ENCODE peak calls at places on chromosomes 11 and 22, in five cellular contexts. B is upper lobe of right lung; T is caudate nucleus; Y is stimulated activated naive CD8-positive, alpha-beta T cell treated with anti-CD3 and anti-CD28 coated beads, Interleukin-15, Interleukin-2, amounts not matched to agents 100 U/mL and 50 U/mL, for 24 hours; H is fibroblast of the conjunctiva. R is an unnamed sample.

GRCh38 chr22:50282361-50283144 is 12.4 kb upstream of the MAPK11 start:
- DNase-seq in B (peak), T (no peak), Y (no peak), H (no peak), R (no peak)

GRCh38 chr22:25563757-25564319 is 637 bp upstream of the GRK3 start:
- DNase-seq in B (no peak), T (no peak), Y (peak), H (no peak), R (no peak)

GRCh38 chr11:19889531-19889930 is 176.9 kb downstream of the NAV2 start:
- DNase-seq in B (no peak), T (no peak), Y (no peak), H (no peak), R (no peak)

GRCh38 chr11:115961168-115962003 is 457.2 kb upstream of the CADM1 start:
- DNase-seq in B (no peak), T (no peak), Y (no peak), H (no peak), R (no peak)

GRCh38 chr11:64007160-64007628 is 21.0 kb downstream of the OTUB1 start:
- DNase-seq in B (no peak), T (no peak), Y (no peak), H (no peak), R (no peak)

GRCh38 chr11:363948-364761 is 5.1 kb upstream of the B4GALNT4 start:
- DNase-seq in B (peak), T (no peak), Y (peak), H (no peak), R (no peak)

GRCh38 chr22:50599816-50600454 is 658 bp upstream of the MAPK8IP2 start:
- DNase-seq in B (no peak), T (no peak), Y (peak), H (no peak), R (no peak)

GRCh38 chr11:11937957-11938356 is 70.5 kb downstream of the DKK3 start:
- DNase-seq in B (no peak), T (no peak), Y (no peak), H (no peak), R (no peak)

GRCh38 chr11:3803726-3804510 is 4.4 kb upstream of the PGAP2 start:
- DNase-seq in B (peak), T (no peak), Y (no peak), H (no peak), R (no peak)

GRCh38 chr11:120662071-120662611 is 150.6 kb downstream of the GRIK4 start:
- DNase-seq in B (no peak), T (no peak), Y (no peak), H (no peak), R (no peak)

GRCh38 chr22:17359501-17359900 is 9.8 kb upstream of the CECR2 start:
- DNase-seq in B (no peak), T (no peak), Y (no peak), H (no peak), R (no peak)

GRCh38 chr11:33893711-33894401 is 2.0 kb upstream of the LMO2 start:
- DNase-seq in B (no peak), T (no peak), Y (peak), H (no peak), R (no peak)

GRCh38 chr11:30100514-30100913 is 83.7 kb upstream of the KCNA4 start:
- DNase-seq in B (no peak), T (no peak), Y (no peak), H (no peak), R (no peak)

GRCh38 chr11:44030996-44031395 is 16.8 kb upstream of the ACCSL start:
- DNase-seq in B (no peak), T (no peak), Y (no peak), H (no peak), R (no peak)

GRCh38 chr22:48573766-48574165 is 1253.9 kb downstream of the BRD1 start:
- DNase-seq in B (no peak), T (no peak), Y (no peak), H (no peak), R (no peak)

GRCh38 chr11:1193326-1194230 is 29.3 kb upstream of the MUC5B start:
- DNase-seq in B (peak), T (no peak), Y (no peak), H (no peak), R (no peak)

GRCh38 chr11:17724020-17724908 is 4.9 kb downstream of the MYOD1 start:
- DNase-seq in B (no peak), T (no peak), Y (no peak), H (no peak), R (no peak)

GRCh38 chr11:128862913-128863660 is 4.0 kb downstream of the KCNJ1 start:
- DNase-seq in B (no peak), T (no peak), Y (no peak), H (no peak), R (no peak)

GRCh38 chr11:119366690-119367620 is 14.5 kb downstream of the USP2 start:
- DNase-seq in B (no peak), T (no peak), Y (no peak), H (no peak), R (no peak)

GRCh38 chr22:28395920-28396447 is 283.7 kb downstream of the TTC28 start:
- DNase-seq in B (no peak), T (no peak), Y (no peak), H (no peak), R (no peak)

GRCh38 chr11:82750643-82751139 is 17.0 kb upstream of the FAM181B start:
- DNase-seq in B (no peak), T (no peak), Y (peak), H (no peak), R (peak)

GRCh38 chr11:18749681-18750319 is 23.8 kb upstream of the IGSF22 start:
- DNase-seq in B (no peak), T (peak), Y (no peak), H (no peak), R (no peak)

GRCh38 chr11:47186937-47187681 is 875 bp upstream of the PACSIN3 start:
- DNase-seq in B (peak), T (peak), Y (peak), H (no peak), R (peak)

GRCh38 chr11:1120532-1121342 is 37.0 kb upstream of the MUC5AC start:
- DNase-seq in B (no peak), T (no peak), Y (no peak), H (no peak), R (no peak)

GRCh38 chr11:134124660-134125451 is 56.0 kb downstream of the JAM3 start:
- DNase-seq in B (peak), T (peak), Y (peak), H (no peak), R (no peak)

GRCh38 chr11:122177238-122177637 is 61.2 kb upstream of the BLID start:
- DNase-seq in B (no peak), T (no peak), Y (no peak), H (no peak), R (no peak)

GRCh38 chr11:112858289-112859023 is 102.8 kb upstream of the NCAM1 start:
- DNase-seq in B (no peak), T (no peak), Y (no peak), H (no peak), R (no peak)

GRCh38 chr11:113384551-113384950 is 3.0 kb upstream of the ANKK1 start:
- DNase-seq in B (no peak), T (no peak), Y (no peak), H (peak), R (no peak)

GRCh38 chr22:25235547-25236290 is 16.3 kb downstream of the CRYBB2 start:
- DNase-seq in B (peak), T (peak), Y (peak), H (peak), R (peak)

GRCh38 chr11:103537904-103538502 is 428.8 kb downstream of the DYNC2H1 start:
- DNase-seq in B (no peak), T (no peak), Y (no peak), H (no peak), R (no peak)

GRCh38 chr22:38290347-38290746 is 17.5 kb upstream of the TMEM184B start:
- DNase-seq in B (no peak), T (no peak), Y (no peak), H (no peak), R (no peak)

R was measured in NCI-H524 treated with DMSO at 0.1 percent for 48 hours.